ENCODE peak calls at places on chromosomes 6 and 20, in eight cellular contexts. One of them, this sample, is unnamed.

GRCh38 chr6:105607624-105608392 is 204.9 kb upstream of the PREP start:
- DNase-seq in fibroblast of the aortic adventitia: no peak
- DNase-seq in stimulated activated CD4-positive, alpha-beta T cell treated with anti-CD3 and anti-CD28 coated beads, Interleukin-4, amount 100 ng/mL, for 24 hours: no peak
- DNase-seq in fibroblast of lung: peak; percentile 36
- DNase-seq in HTR-8/SVneo: no peak
- DNase-seq in cardiac fibroblast: no peak
- DNase-seq in NCI-H2081: no peak
- DNase-seq in GM04504: no peak
- DNase-seq in this sample: no peak

GRCh38 chr20:9977629-9978028 is 57.2 kb upstream of the ANKEF1 start:
- DNase-seq in fibroblast of the aortic adventitia: no peak
- DNase-seq in stimulated activated CD4-positive, alpha-beta T cell treated with anti-CD3 and anti-CD28 coated beads, Interleukin-4, amount 100 ng/mL, for 24 hours: no peak
- DNase-seq in fibroblast of lung: peak; percentile 7
- DNase-seq in HTR-8/SVneo: no peak
- DNase-seq in cardiac fibroblast: no peak
- DNase-seq in NCI-H2081: no peak
- DNase-seq in GM04504: no peak
- DNase-seq in this sample: no peak

GRCh38 chr20:22529150-22530019 is 55.0 kb downstream of the FOXA2 start:
- DNase-seq in fibroblast of the aortic adventitia: no peak
- DNase-seq in stimulated activated CD4-positive, alpha-beta T cell treated with anti-CD3 and anti-CD28 coated beads, Interleukin-4, amount 100 ng/mL, for 24 hours: no peak
- DNase-seq in fibroblast of lung: no peak
- DNase-seq in HTR-8/SVneo: no peak
- DNase-seq in cardiac fibroblast: no peak
- DNase-seq in NCI-H2081: peak; percentile 44
- DNase-seq in GM04504: no peak
- DNase-seq in this sample: no peak

GRCh38 chr20:23826541-23827018 is at the start of gene CST2:
- DNase-seq in fibroblast of the aortic adventitia: no peak
- DNase-seq in stimulated activated CD4-positive, alpha-beta T cell treated with anti-CD3 and anti-CD28 coated beads, Interleukin-4, amount 100 ng/mL, for 24 hours: no peak
- DNase-seq in fibroblast of lung: no peak
- DNase-seq in HTR-8/SVneo: no peak
- DNase-seq in cardiac fibroblast: no peak
- DNase-seq in NCI-H2081: no peak
- DNase-seq in GM04504: no peak
- DNase-seq in this sample: no peak

GRCh38 chr6:34571388-34571787 is 15.3 kb upstream of the SPDEF start:
- DNase-seq in fibroblast of the aortic adventitia: peak; percentile 17
- DNase-seq in stimulated activated CD4-positive, alpha-beta T cell treated with anti-CD3 and anti-CD28 coated beads, Interleukin-4, amount 100 ng/mL, for 24 hours: no peak
- DNase-seq in fibroblast of lung: no peak
- DNase-seq in HTR-8/SVneo: no peak
- DNase-seq in cardiac fibroblast: peak; percentile 26
- DNase-seq in NCI-H2081: no peak
- DNase-seq in GM04504: no peak
- DNase-seq in this sample: no peak

GRCh38 chr6:21138359-21139094 is 455.0 kb upstream of the SOX4 start:
- DNase-seq in fibroblast of the aortic adventitia: peak; percentile 61
- DNase-seq in stimulated activated CD4-positive, alpha-beta T cell treated with anti-CD3 and anti-CD28 coated beads, Interleukin-4, amount 100 ng/mL, for 24 hours: no peak
- DNase-seq in fibroblast of lung: peak; percentile 59
- DNase-seq in HTR-8/SVneo: no peak
- DNase-seq in cardiac fibroblast: peak; percentile 29
- DNase-seq in NCI-H2081: no peak
- DNase-seq in GM04504: peak; percentile 46
- DNase-seq in this sample: no peak

GRCh38 chr6:125948455-125948854 is 8.1 kb upstream of the HINT3 start:
- DNase-seq in fibroblast of the aortic adventitia: no peak
- DNase-seq in stimulated activated CD4-positive, alpha-beta T cell treated with anti-CD3 and anti-CD28 coated beads, Interleukin-4, amount 100 ng/mL, for 24 hours: no peak
- DNase-seq in fibroblast of lung: no peak
- DNase-seq in HTR-8/SVneo: no peak
- DNase-seq in cardiac fibroblast: no peak
- DNase-seq in NCI-H2081: no peak
- DNase-seq in GM04504: no peak
- DNase-seq in this sample: no peak

GRCh38 chr6:44053106-44053756 is 74.0 kb downstream of the MRPL14 start:
- DNase-seq in fibroblast of the aortic adventitia: no peak
- DNase-seq in stimulated activated CD4-positive, alpha-beta T cell treated with anti-CD3 and anti-CD28 coated beads, Interleukin-4, amount 100 ng/mL, for 24 hours: no peak
- DNase-seq in fibroblast of lung: no peak
- DNase-seq in HTR-8/SVneo: no peak
- DNase-seq in cardiac fibroblast: no peak
- DNase-seq in NCI-H2081: no peak
- DNase-seq in GM04504: no peak
- DNase-seq in this sample: no peak